ENCODE peak calls at places on chromosome 11, in eight cellular contexts. B is HepG2, Q is transverse colon, H is K562, D is sigmoid colon, U is SK-N-SH, F is A549, G is esophagus muscularis mucosa. S is an unnamed sample.

GRCh38 chr11:111069076-111069475 is 176.4 kb upstream of the POU2AF2 start:
- DNase-seq in U (no peak), F (no peak), Q (no peak), G (no peak), D (no peak), H (no peak), B (peak), S (no peak)

GRCh38 chr11:76644591-76644990 is 26.0 kb downstream of the LRRC32 start:
- DNase-seq in G (no peak), D (peak), H (no peak), Q (no peak), U (no peak), B (no peak), F (no peak), S (no peak)

GRCh38 chr11:122706689-122707088 is 51.2 kb downstream of the UBASH3B start:
- DNase-seq in B (peak), Q (no peak), G (no peak), D (no peak), H (no peak), U (no peak), F (no peak), S (no peak)

GRCh38 chr11:22875869-22876473 is 15.7 kb upstream of the CCDC179 start:
- DNase-seq in F (peak), D (no peak), Q (peak), B (peak), H (peak), G (no peak), U (peak), S (peak)

GRCh38 chr11:122202161-122202950 is 86.3 kb upstream of the BLID start:
- DNase-seq in F (no peak), D (peak), B (peak), U (peak), Q (no peak), H (no peak), G (peak), S (no peak)

GRCh38 chr11:113690619-113691569 is 15.2 kb downstream of the TMPRSS5 start:
- DNase-seq in U (peak), D (no peak), G (no peak), F (peak), B (peak), Q (peak), H (peak), S (peak)

GRCh38 chr11:19430346-19431058 is 189.8 kb upstream of the E2F8 start:
- DNase-seq in U (no peak), H (no peak), Q (no peak), G (peak), F (no peak), D (no peak), B (no peak), S (no peak)

GRCh38 chr11:22169833-22170232 is 23.1 kb upstream of the ANO5 start:
- DNase-seq in B (peak), D (no peak), Q (no peak), H (no peak), U (no peak), F (no peak), G (no peak), S (no peak)

GRCh38 chr11:11569936-11570491 is 51.8 kb downstream of the GALNT18 start:
- DNase-seq in F (no peak), U (no peak), H (no peak), G (no peak), D (peak), Q (peak), B (no peak), S (peak)

GRCh38 chr11:94077568-94078293 is 50.9 kb upstream of the PANX1 start:
- DNase-seq in B (no peak), H (peak), Q (no peak), G (no peak), F (no peak), D (no peak), U (no peak), S (no peak)
- TF ChIP-seq EP300 in B (no peak), H (peak), Q (no peak), G (no peak), F (no peak), D (no peak), U (no peak), S (no peak)

GRCh38 chr11:6646631-6647281 is 8.9 kb downstream of the DCHS1 start:
- DNase-seq in G (no peak), H (no peak), U (peak), Q (no peak), B (no peak), F (no peak), D (peak), S (no peak)
- TF ChIP-seq EP300 in G (no peak), H (no peak), U (peak), Q (no peak), B (no peak), F (no peak), D (no peak), S (no peak)

GRCh38 chr11:4626207-4627105 is 10.8 kb upstream of the OR51D1 start:
- DNase-seq in F (peak), B (peak), D (peak), U (peak), Q (peak), G (peak), H (peak), S (peak)
- TF ChIP-seq EP300 in F (no peak), B (no peak), D (no peak), U (no peak), Q (no peak), G (no peak), H (no peak), S (no peak)

GRCh38 chr11:96026310-96026709 is 102.4 kb upstream of the MTMR2 start:
- DNase-seq in H (no peak), B (no peak), D (no peak), Q (no peak), G (no peak), U (no peak), F (no peak), S (no peak)

GRCh38 chr11:96027021-96027420 is 103.1 kb upstream of the MTMR2 start:
- DNase-seq in B (no peak), G (no peak), D (no peak), U (no peak), Q (no peak), F (no peak), H (no peak), S (no peak)

GRCh38 chr11:96033054-96033453 is 109.1 kb upstream of the MTMR2 start:
- DNase-seq in B (no peak), U (no peak), H (no peak), D (no peak), G (no peak), F (no peak), Q (no peak), S (no peak)

GRCh38 chr11:96024666-96025065 is 100.8 kb upstream of the MTMR2 start:
- DNase-seq in U (no peak), D (no peak), F (no peak), B (no peak), Q (no peak), G (no peak), H (no peak), S (no peak)

DNA sequence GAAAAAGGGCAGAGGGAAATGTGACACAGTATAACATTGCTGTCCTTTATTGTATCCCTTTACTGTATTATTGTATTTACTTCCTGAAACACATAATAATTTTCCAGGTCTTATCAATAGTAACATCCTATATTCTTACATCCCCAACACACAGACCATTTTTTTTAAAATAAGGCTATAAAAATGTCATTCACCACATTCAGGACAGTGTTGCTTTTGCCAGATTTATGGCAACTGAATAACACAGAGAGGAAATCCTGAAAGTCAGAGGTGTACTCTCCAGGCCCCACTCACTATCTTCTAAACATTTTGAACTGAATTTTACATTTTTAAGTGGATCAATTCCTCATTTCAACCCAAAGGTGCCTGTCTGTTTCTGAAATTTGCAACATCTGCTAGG is 104.8 kb upstream of the MTMR2 start:
- DNase-seq in U (no peak), D (no peak), G (no peak), F (no peak), H (no peak), B (no peak), Q (no peak), S (no peak)
- TF ChIP-seq EP300 in U (no peak), D (no peak), G (no peak), F (no peak), H (no peak), B (no peak), Q (no peak), S (no peak)

DNA sequence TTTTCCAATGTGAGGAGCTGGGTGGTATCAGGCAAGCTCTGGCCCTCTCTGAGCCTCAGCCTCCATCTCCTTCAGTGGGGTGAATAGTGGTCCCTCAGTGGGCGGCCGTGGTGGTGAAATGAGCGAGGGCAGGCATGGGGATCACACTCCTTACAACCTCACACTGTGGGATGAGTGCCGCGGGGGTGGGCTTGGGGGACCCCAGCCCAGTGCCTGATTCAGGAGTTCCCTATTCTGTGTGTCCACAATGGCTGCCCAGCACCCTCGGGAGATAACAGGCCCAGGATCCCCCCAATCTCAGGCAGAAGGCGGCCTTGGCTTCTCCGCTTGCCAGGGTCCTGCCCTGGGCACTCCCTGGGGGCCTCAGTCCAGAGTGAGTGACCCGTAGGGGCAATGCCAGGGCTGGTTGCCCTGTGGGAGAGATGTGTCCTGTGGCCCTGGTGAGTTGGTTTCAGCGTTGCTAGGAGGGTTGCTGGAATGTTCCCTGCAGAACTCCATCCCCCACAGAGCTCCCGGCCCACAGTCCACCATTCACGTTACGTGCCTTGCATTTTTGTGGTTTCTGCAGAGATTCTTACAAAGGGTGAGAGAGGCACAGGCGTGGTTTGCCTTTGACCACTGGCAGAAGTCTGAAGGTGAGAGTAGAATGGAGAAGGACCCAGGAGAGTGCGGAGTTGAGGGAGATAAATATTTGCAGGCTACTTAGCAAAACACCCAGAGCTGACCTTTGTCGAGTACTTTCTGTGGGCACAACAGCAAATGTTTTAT is 2.9 kb downstream of the ALDH3B1 start:
- DNase-seq in Q (no peak), U (no peak), D (no peak), G (no peak), H (no peak), F (peak), B (peak), S (no peak)
- TF ChIP-seq EP300 in Q (no peak), U (no peak), D (no peak), G (no peak), H (no peak), F (peak), B (peak), S (no peak)

DNA sequence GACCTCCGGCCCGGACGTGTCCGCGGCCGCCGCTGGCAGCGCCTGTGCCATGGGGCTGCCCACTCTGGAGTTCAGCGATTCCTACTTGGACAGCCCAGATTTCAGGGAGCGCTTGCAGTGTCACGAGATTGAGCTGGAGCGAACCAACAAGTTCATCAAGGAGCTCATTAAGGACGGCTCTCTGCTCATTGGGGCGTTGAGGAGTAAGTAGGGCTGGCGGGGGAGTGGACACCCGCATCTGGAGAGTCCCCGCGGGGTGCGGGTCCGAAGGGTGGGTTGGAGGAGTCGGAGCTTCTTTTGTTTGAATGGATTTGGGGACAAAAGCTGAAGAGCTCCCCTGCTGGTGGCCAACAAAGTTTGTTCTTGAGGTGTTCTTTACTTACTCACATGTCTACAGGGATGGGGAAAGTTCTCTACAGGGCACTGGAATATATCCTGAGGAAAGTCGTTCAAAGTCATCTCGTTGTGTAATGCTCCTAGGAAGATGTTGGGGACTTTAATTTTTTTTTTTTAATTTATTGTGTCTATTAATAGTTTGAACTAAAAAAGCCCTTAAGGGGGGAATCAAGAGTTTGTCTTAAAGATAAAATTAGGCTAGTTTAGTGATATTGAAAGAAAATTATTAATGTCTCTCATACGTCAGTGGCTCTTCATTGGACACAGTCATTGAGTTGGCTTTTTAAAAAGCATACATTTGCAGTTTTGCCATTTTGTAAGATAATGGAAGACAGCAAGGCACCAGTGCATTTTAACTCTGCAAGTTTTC is 725 bp downstream of the ARHGAP42 start:
- DNase-seq in G (peak), B (peak), Q (peak), F (peak), U (peak), D (peak), H (peak), S (peak)
- TF ChIP-seq EP300 in G (no peak), B (no peak), Q (no peak), F (no peak), U (no peak), D (no peak), H (no peak), S (no peak)

DNA sequence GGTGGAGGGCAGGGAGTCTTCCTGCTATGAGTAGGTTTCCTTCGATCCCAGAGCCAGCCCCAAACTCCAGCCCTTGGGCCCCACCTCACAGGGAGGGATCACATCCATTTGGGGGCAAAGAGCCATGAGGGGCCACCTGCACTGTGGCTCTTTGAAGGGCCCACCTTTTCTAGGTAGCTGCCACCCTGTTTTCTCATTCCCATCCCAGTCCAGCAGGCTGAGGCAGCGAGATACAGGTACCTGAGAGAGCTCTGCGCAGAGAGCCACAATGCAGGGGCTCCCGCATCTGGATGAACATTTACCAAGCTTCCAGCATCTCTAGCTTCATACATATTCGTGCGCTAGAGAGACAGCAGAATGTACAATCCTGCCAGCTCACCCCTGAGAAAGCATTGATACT is 16.3 kb downstream of the FXYD6 start:
- DNase-seq in U (no peak), H (no peak), G (no peak), D (peak), Q (no peak), F (no peak), B (no peak), S (peak)
- TF ChIP-seq EP300 in U (no peak), H (no peak), G (no peak), D (no peak), Q (no peak), F (no peak), B (no peak), S (no peak)

GRCh38 chr11:770642-771616 is 6.4 kb downstream of the GATD1 start:
- DNase-seq in G (no peak), Q (no peak), F (no peak), H (no peak), D (peak), U (no peak), B (no peak), S (no peak)
- TF ChIP-seq EP300 in G (no peak), Q (no peak), F (no peak), H (no peak), D (no peak), U (no peak), B (no peak), S (no peak)